ENCODE peak calls at places on chromosomes 5 and 9, in five cellular contexts. Z is stimulated activated CD4-positive, alpha-beta T cell treated with anti-CD3 and anti-CD28 coated beads, Interleukin-12 subunit alpha, Interleukin-12 subunit beta, amount 100 ng/mL, for 24 hours; D is CD4-positive, alpha-beta T cell; H is H54; T is esophagus squamous epithelium. N is an unnamed sample.

GRCh38 chr5:1800470-1801060 is 642 bp upstream of the NDUFS6 start:
- DNase-seq in Z (no peak), D (no peak), H (no peak), T (no peak), N (no peak)

GRCh38 chr9:114092336-114092735 is 6.8 kb downstream of the KIF12 start:
- DNase-seq in Z (no peak), D (peak; percentile 11), H (no peak), T (no peak), N (no peak)

GRCh38 chr5:149071756-149072155 is 8.9 kb upstream of the SH3TC2 start:
- DNase-seq in Z (no peak), D (no peak), H (no peak), T (no peak), N (no peak)

GRCh38 chr5:104533498-104533897 is 970.9 kb upstream of the NUDT12 start:
- DNase-seq in Z (no peak), D (no peak), H (no peak), T (no peak), N (no peak)

GRCh38 chr5:66595877-66596790 is at the start of gene MAST4:
- DNase-seq in Z (peak; percentile 46), D (peak; percentile 43), H (no peak), T (no peak), N (peak; percentile 96)

GRCh38 chr9:91541744-91542143 is 118.1 kb upstream of the NFIL3 start:
- DNase-seq in Z (no peak), D (no peak), H (no peak), T (no peak), N (no peak)

GRCh38 chr5:151733727-151734408 is 24.6 kb downstream of the ATOX1 start:
- DNase-seq in Z (no peak), D (no peak), H (no peak), T (no peak), N (no peak)

GRCh38 chr9:72586388-72587160 is 65.2 kb downstream of the TMC1 start:
- DNase-seq in Z (no peak), D (no peak), H (peak; percentile 69), T (no peak), N (no peak)

GRCh38 chr5:38321978-38322377 is 63.6 kb downstream of the EGFLAM start:
- DNase-seq in Z (no peak), D (no peak), H (no peak), T (no peak), N (no peak)

GRCh38 chr9:92875373-92875772 is 2.5 kb downstream of the ZNF484 start:
- DNase-seq in Z (no peak), D (no peak), H (no peak), T (no peak), N (no peak)

GRCh38 chr5:83397658-83398057 is 73.9 kb upstream of the VCAN start:
- DNase-seq in Z (no peak), D (no peak), H (no peak), T (no peak), N (no peak)

N was measured in posterior cingulate gyrus.